ENCODE peak calls at places on chromosomes 16 and 17, in ten cellular contexts. L is LoVo; Z is uterus; I is cardiac muscle cell; G is HEK293T; E is GM20000; V is fibroblast of pulmonary artery; S is neuronal stem cell; Y is DMS 273 treated with DMSO at 0.1 percent for 48 hours; D is stimulated activated CD4-positive, alpha-beta T cell treated with anti-CD3 and anti-CD28 coated beads, Interleukin-1b, Interleukin-23, amount 100 ng/mL, for 1 hour. Q is an unnamed sample.

GRCh38 chr16:84501077-84501735 is 3.3 kb downstream of the MEAK7 start:
- DNase-seq in L (peak), Z (peak), I (peak), G (no peak), E (no peak), V (no peak), S (no peak), Y (no peak), D (no peak), Q (no peak)

GRCh38 chr16:3488801-3489200 is 6.5 kb downstream of the C16orf90 start:
- DNase-seq in L (no peak), Z (no peak), I (no peak), G (no peak), E (no peak), V (no peak), S (no peak), Y (peak), D (no peak), Q (no peak)

GRCh38 chr16:67055712-67056487 is 27.0 kb downstream of the CBFB start:
- DNase-seq in L (peak), Z (no peak), I (peak), G (no peak), E (peak), V (peak), S (no peak), Y (no peak), D (no peak), Q (no peak)

GRCh38 chr17:76000016-76000754 is 470 bp upstream of the CDK3 start:
- DNase-seq in L (peak), Z (no peak), I (peak), G (peak), E (peak), V (peak), S (peak), Y (no peak), D (peak), Q (peak)

GRCh38 chr17:67026341-67026740 is 18.0 kb upstream of the CACNG1 start:
- DNase-seq in L (no peak), Z (no peak), I (peak), G (no peak), E (no peak), V (peak), S (no peak), Y (no peak), D (no peak), Q (no peak)

GRCh38 chr17:7435676-7436555 is 681 bp downstream of the TMEM102 start:
- DNase-seq in L (peak), Z (no peak), I (peak), G (peak), E (peak), V (no peak), S (peak), Y (no peak), D (peak), Q (peak)

GRCh38 chr16:50144211-50144610 is 8.9 kb upstream of the TENT4B start:
- DNase-seq in L (no peak), Z (no peak), I (no peak), G (no peak), E (no peak), V (no peak), S (no peak), Y (no peak), D (no peak), Q (no peak)

GRCh38 chr16:8505327-8505991 is 84.9 kb downstream of the TMEM114 start:
- DNase-seq in L (peak), Z (no peak), I (no peak), G (no peak), E (no peak), V (no peak), S (no peak), Y (no peak), D (no peak), Q (no peak)

GRCh38 chr16:89605186-89605970 is 8.1 kb upstream of the DPEP1 start:
- DNase-seq in L (no peak), Z (no peak), I (no peak), G (no peak), E (no peak), V (no peak), S (no peak), Y (no peak), D (no peak), Q (no peak)

GRCh38 chr17:14308965-14309879 is 8.3 kb downstream of the HS3ST3B1 start:
- DNase-seq in L (no peak), Z (peak), I (peak), G (peak), E (peak), V (peak), S (peak), Y (peak), D (peak), Q (no peak)

GRCh38 chr17:10550014-10550413 is 556 bp upstream of the MYH2 start:
- DNase-seq in L (no peak), Z (no peak), I (no peak), G (no peak), E (no peak), V (no peak), S (no peak), Y (no peak), D (no peak), Q (no peak)

GRCh38 chr17:39209317-39210092 is 9.4 kb downstream of the RPL19 start:
- DNase-seq in L (no peak), Z (peak), I (peak), G (no peak), E (peak), V (peak), S (no peak), Y (no peak), D (no peak), Q (peak)

GRCh38 chr16:11312718-11313492 is 31.8 kb upstream of the PRM1 start:
- DNase-seq in L (peak), Z (no peak), I (peak), G (no peak), E (no peak), V (peak), S (no peak), Y (no peak), D (no peak), Q (no peak)

GRCh38 chr17:77666881-77667395 is 291.6 kb upstream of the TNRC6C start:
- DNase-seq in L (no peak), Z (no peak), I (no peak), G (no peak), E (peak), V (no peak), S (no peak), Y (no peak), D (peak), Q (peak)

GRCh38 chr16:57510016-57510871 is 24.0 kb upstream of the DOK4 start:
- DNase-seq in L (no peak), Z (no peak), I (no peak), G (no peak), E (no peak), V (no peak), S (no peak), Y (no peak), D (no peak), Q (no peak)

GRCh38 chr17:80035937-80036714 is at the start of gene CCDC40:
- DNase-seq in L (peak), Z (peak), I (peak), G (peak), E (peak), V (peak), S (peak), Y (peak), D (peak), Q (peak)

GRCh38 chr17:55086635-55087058 is 118.1 kb downstream of the STXBP4 start:
- DNase-seq in L (no peak), Z (no peak), I (peak), G (no peak), E (no peak), V (peak), S (no peak), Y (peak), D (no peak), Q (no peak)

GRCh38 chr17:45251931-45252330 is 10.0 kb downstream of the SPATA32 start:
- DNase-seq in L (no peak), Z (no peak), I (no peak), G (no peak), E (no peak), V (no peak), S (no peak), Y (no peak), D (no peak), Q (no peak)

GRCh38 chr17:44222112-44222869 is 2.8 kb upstream of the UBTF start:
- DNase-seq in L (no peak), Z (peak), I (peak), G (no peak), E (peak), V (peak), S (peak), Y (peak), D (no peak), Q (peak)

GRCh38 chr17:72301887-72302286 is 181.1 kb downstream of the SOX9 start:
- DNase-seq in L (no peak), Z (no peak), I (peak), G (no peak), E (no peak), V (no peak), S (no peak), Y (no peak), D (no peak), Q (no peak)

GRCh38 chr16:88631920-88632586 is 6.3 kb upstream of the IL17C start:
- DNase-seq in L (no peak), Z (no peak), I (no peak), G (no peak), E (no peak), V (no peak), S (no peak), Y (no peak), D (no peak), Q (no peak)

GRCh38 chr16:50640391-50640790 is 40.7 kb downstream of the SNX20 start:
- DNase-seq in L (no peak), Z (no peak), I (no peak), G (no peak), E (no peak), V (no peak), S (no peak), Y (no peak), D (no peak), Q (no peak)

GRCh38 chr17:57902117-57902799 is 52.4 kb upstream of the MRPS23 start:
- DNase-seq in L (no peak), Z (no peak), I (no peak), G (no peak), E (peak), V (no peak), S (no peak), Y (no peak), D (no peak), Q (peak)